ENCODE peak calls at places on chromosomes 2 and 18, in ten cellular contexts. A is prostate gland, S is HFFc6, V is fibroblast of lung, Z is PC-3, Y is neural progenitor cell, D is endothelial cell, G is foreskin fibroblast, R is WTC11, J is fibroblast of mammary gland. P is an unnamed sample.

GRCh38 chr2:47307066-47307465 is 95.9 kb upstream of the MSH2 start:
- DNase-seq in A (no peak), S (peak; percentile 33), V (peak; percentile 34), Z (no peak), Y (no peak), D (no peak), G (no peak), R (no peak), J (no peak), P (no peak)

GRCh38 chr18:50659091-50660003 is 99.5 kb downstream of the MAPK4 start:
- DNase-seq in A (no peak), S (no peak), V (peak; percentile 7), Z (peak; percentile 27), Y (no peak), D (no peak), G (no peak), R (no peak), J (peak; percentile 46), P (no peak)

GRCh38 chr18:62450175-62450545 is 72.7 kb upstream of the ZCCHC2 start:
- DNase-seq in A (no peak), S (no peak), V (peak; percentile 19), Z (no peak), Y (no peak), D (no peak), G (no peak), R (no peak), J (no peak), P (no peak)

GRCh38 chr2:1609706-1610485 is 134.4 kb downstream of the PXDN start:
- DNase-seq in A (no peak), S (no peak), V (no peak), Z (no peak), Y (no peak), D (no peak), G (no peak), R (no peak), J (no peak), P (no peak)

GRCh38 chr2:9547272-9547991 is 8.2 kb downstream of the ADAM17 start:
- DNase-seq in A (no peak), S (peak; percentile 48), V (peak; percentile 64), Z (no peak), Y (no peak), D (no peak), G (peak; percentile 49), R (no peak), J (peak; percentile 62), P (no peak)

GRCh38 chr2:18991177-18992168 is 366.9 kb downstream of the OSR1 start:
- DNase-seq in A (peak; percentile 92), S (peak; percentile 83), V (peak; percentile 92), Z (peak; percentile 94), Y (no peak), D (no peak), G (peak; percentile 70), R (no peak), J (peak; percentile 51), P (peak; percentile 61)

GRCh38 chr2:128273469-128274081 is 45.1 kb downstream of the HS6ST1 start:
- DNase-seq in A (no peak), S (no peak), V (no peak), Z (no peak), Y (no peak), D (no peak), G (no peak), R (no peak), J (no peak), P (no peak)

GRCh38 chr2:36270758-36271157 is 84.8 kb upstream of the CRIM1 start:
- DNase-seq in A (no peak), S (no peak), V (no peak), Z (no peak), Y (peak; percentile 87), D (no peak), G (no peak), R (peak; percentile 40), J (no peak), P (no peak)

GRCh38 chr18:65260030-65260429 is 490.8 kb upstream of the CDH7 start:
- DNase-seq in A (no peak), S (no peak), V (no peak), Z (no peak), Y (no peak), D (no peak), G (no peak), R (no peak), J (no peak), P (no peak)

GRCh38 chr18:65259403-65259802 is 491.4 kb upstream of the CDH7 start:
- DNase-seq in A (no peak), S (no peak), V (no peak), Z (no peak), Y (no peak), D (no peak), G (no peak), R (no peak), J (no peak), P (no peak)

GRCh38 chr18:65257157-65257556 is 493.7 kb upstream of the CDH7 start:
- DNase-seq in A (no peak), S (no peak), V (no peak), Z (no peak), Y (peak; percentile 19), D (no peak), G (no peak), R (no peak), J (no peak), P (no peak)

GRCh38 chr18:65255417-65255816 is 495.4 kb upstream of the CDH7 start:
- DNase-seq in A (no peak), S (no peak), V (no peak), Z (no peak), Y (no peak), D (no peak), G (no peak), R (no peak), J (no peak), P (no peak)
- TF ChIP-seq CTCF in A (no peak), S (no peak), V (no peak), Z (peak; percentile 31), Y (peak; percentile 40), D (peak; percentile 45), G (no peak), R (no peak), J (no peak), P (no peak)

GRCh38 chr2:144520718-144521487 is 984 bp upstream of the ZEB2 start:
- DNase-seq in A (no peak), S (peak; percentile 76), V (peak; percentile 44), Z (no peak), Y (no peak), D (no peak), G (peak; percentile 84), R (no peak), J (peak; percentile 95), P (no peak)

GRCh38 chr2:144519597-144519933 is 354 bp downstream of the ZEB2 start:
- DNase-seq in A (no peak), S (no peak), V (no peak), Z (no peak), Y (no peak), D (no peak), G (no peak), R (no peak), J (no peak), P (no peak)

GRCh38 chr2:144521702-144522101 is 1.8 kb upstream of the ZEB2 start:
- DNase-seq in A (no peak), S (no peak), V (no peak), Z (no peak), Y (no peak), D (no peak), G (no peak), R (no peak), J (no peak), P (no peak)

GRCh38 chr2:144518744-144519596 is 949 bp downstream of the ZEB2 start:
- DNase-seq in A (no peak), S (no peak), V (no peak), Z (no peak), Y (no peak), D (no peak), G (no peak), R (no peak), J (no peak), P (no peak)

DNA sequence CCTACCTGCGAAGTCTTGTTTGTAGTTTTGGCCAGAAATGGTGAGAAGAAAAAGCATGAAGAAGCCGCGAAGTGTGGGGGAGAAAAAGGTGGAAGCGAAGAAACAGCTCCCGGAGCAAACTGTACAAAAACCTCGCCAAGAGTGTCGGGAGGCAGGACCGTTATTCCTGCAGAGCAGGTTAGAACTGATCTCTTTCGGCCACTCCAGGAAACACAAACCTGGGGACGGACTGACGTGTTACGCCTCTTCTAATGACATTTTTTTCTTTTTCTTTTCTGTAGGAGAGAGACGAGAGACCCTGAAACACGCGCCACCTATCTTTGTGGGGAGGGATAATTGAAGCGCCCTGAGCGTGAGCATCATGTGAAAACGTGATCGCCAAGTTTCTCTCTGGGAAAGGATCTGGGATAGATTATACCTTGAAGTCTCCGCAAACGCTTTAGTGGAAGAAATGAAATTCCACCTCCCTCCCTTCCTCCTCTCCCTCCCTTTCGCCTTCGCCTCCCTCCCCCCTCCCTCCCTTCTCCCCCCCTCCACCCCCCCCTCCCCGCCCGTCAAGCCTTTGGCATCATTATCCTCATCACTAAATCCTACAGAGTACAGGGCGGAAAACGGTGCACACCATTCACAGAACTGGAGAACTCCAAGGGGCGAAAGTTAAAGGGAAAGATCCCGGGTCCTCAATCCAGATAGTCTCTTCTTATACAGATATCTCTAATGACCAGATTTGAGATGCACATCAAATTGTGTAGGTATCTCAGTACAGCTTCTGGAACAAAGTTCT is at the start of gene ZEB2:
- DNase-seq in A (no peak), S (peak; percentile 89), V (peak; percentile 70), Z (peak; percentile 50), Y (peak; percentile 89), D (peak; percentile 50), G (peak; percentile 93), R (no peak), J (peak; percentile 96), P (peak; percentile 84)
- TF ChIP-seq CTCF in A (peak; percentile 42), S (peak; percentile 80), V (peak; percentile 82), Z (peak; percentile 43), Y (peak; percentile 64), D (peak; percentile 52), G (peak; percentile 76), R (no peak), J (peak; percentile 89), P (peak; percentile 86)

GRCh38 chr2:86625096-86625495 is 1.4 kb upstream of the RNF103 start:
- DNase-seq in A (no peak), S (no peak), V (no peak), Z (no peak), Y (peak; percentile 32), D (no peak), G (no peak), R (no peak), J (no peak), P (no peak)

GRCh38 chr2:86622878-86623548 is 652 bp downstream of the RNF103 start:
- DNase-seq in A (peak; percentile 49), S (no peak), V (no peak), Z (peak; percentile 26), Y (no peak), D (peak; percentile 66), G (peak; percentile 23), R (peak; percentile 31), J (no peak), P (no peak)

GRCh38 chr2:86621290-86621943 is 2.2 kb downstream of the RNF103 start:
- DNase-seq in A (no peak), S (peak; percentile 26), V (peak; percentile 23), Z (peak; percentile 34), Y (no peak), D (no peak), G (no peak), R (no peak), J (no peak), P (no peak)

GRCh38 chr2:86622409-86622877 is 1.2 kb downstream of the RNF103 start:
- DNase-seq in A (peak; percentile 28), S (no peak), V (peak; percentile 16), Z (peak; percentile 40), Y (peak; percentile 44), D (peak; percentile 31), G (peak; percentile 12), R (peak; percentile 18), J (peak; percentile 24), P (no peak)

DNA sequence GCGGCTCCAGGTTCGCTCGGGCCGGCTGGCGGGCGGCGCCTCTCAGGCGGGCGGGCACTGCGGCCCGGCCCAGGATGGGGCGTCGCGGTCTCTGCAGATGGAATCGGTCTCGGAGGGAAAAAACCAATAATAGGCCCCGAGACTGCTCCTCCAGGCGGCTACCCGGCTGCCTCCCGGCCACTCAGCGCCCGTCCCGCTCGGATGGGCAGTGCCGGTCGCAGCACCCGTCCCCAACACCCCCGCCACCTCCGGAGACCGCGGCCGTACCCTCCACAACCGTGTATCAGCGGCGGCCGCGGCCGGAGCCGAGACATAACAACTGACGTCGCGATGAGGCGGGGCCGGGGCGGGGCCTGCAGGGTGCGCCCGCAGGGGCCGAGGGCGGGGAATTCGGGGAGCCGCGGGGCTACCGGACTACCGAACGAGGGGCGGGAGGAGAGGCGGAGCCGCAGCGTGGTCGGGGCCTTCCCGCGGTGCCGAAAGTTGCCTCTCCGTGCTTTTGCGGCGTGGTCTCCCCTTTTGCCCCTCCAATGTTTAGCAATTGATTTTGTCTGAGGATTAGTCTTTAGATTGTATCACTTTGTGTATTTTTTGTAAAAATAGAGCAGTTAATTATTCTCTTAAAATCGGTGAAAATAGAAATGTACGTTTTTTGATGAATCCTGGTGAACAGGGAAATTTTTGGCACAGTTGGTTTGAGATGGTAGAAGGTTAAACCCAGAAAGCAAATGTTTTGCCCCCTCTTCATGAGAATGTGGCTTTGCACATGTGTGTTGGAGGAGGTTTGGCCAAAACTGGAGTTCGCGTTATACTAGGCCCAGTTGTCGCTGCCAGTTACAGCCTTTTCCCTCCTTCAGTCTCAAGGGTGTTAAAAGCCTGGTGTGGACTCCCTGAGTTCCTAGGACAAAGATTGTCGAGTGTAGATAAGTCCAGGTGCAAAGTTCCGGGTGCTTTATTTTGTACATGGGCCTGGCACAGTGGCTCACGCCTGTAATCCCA is at the start of gene RNF103:
- DNase-seq in A (peak; percentile 97), S (peak; percentile 79), V (peak; percentile 89), Z (peak; percentile 92), Y (peak; percentile 97), D (peak; percentile 94), G (peak; percentile 89), R (peak; percentile 96), J (peak; percentile 82), P (peak; percentile 74)
- TF ChIP-seq CTCF in A (peak; percentile 28), S (no peak), V (no peak), Z (no peak), Y (no peak), D (no peak), G (no peak), R (no peak), J (no peak), P (no peak)

GRCh38 chr2:212299333-212299732 is 239.3 kb downstream of the ERBB4 start:
- DNase-seq in A (no peak), S (no peak), V (no peak), Z (no peak), Y (no peak), D (no peak), G (no peak), R (no peak), J (no peak), P (no peak)

GRCh38 chr2:212294816-212295215 is 243.8 kb downstream of the ERBB4 start:
- DNase-seq in A (no peak), S (no peak), V (no peak), Z (peak; percentile 5), Y (no peak), D (no peak), G (no peak), R (no peak), J (no peak), P (no peak)

GRCh38 chr2:212295571-212295970 is 243.0 kb downstream of the ERBB4 start:
- DNase-seq in A (no peak), S (no peak), V (no peak), Z (no peak), Y (no peak), D (no peak), G (no peak), R (no peak), J (no peak), P (no peak)

GRCh38 chr2:212299943-212300342 is 238.7 kb downstream of the ERBB4 start:
- DNase-seq in A (no peak), S (no peak), V (no peak), Z (no peak), Y (no peak), D (no peak), G (no peak), R (no peak), J (no peak), P (no peak)
- TF ChIP-seq CTCF in A (no peak), S (no peak), V (no peak), Z (no peak), Y (no peak), D (no peak), G (no peak), R (no peak), J (no peak), P (no peak)